ENCODE peak calls at places on chromosomes 12 and 14, in five cellular contexts. K is left lung; X is breast epithelium; P is mesenchymal stem cell; I is CD4-positive, alpha-beta memory T cell. J is an unnamed sample. For H3K4me1, the result is how much of the 10 kb centered on the place peaks cover.

GRCh38 chr14:105861985-105862465 is 335.6 kb downstream of the TMEM121 start:
- DNase-seq in P (no peak), X (no peak), K (peak), I (peak), J (no peak)

GRCh38 chr14:49581961-49582210 is 4.3 kb downstream of the RPS29 start:
- DNase-seq in X (no peak), I (no peak), K (no peak), P (no peak), J (no peak)

GRCh38 chr12:49362077-49362476 is 5.2 kb upstream of the SPATS2 start:
- DNase-seq in I (no peak), X (no peak), P (no peak), K (no peak), J (no peak)

GRCh38 chr14:50775357-50775756 is 55.6 kb downstream of the NIN start:
- DNase-seq in K (no peak), P (peak), X (no peak), I (no peak), J (peak)

GRCh38 chr14:52551205-52551604 is 1.1 kb downstream of the TXNDC16 start:
- DNase-seq in X (no peak), K (no peak), P (no peak), I (no peak), J (no peak)

GRCh38 chr12:105214670-105215375 is 21.2 kb downstream of the APPL2 start:
- DNase-seq in X (peak), P (peak), K (no peak), I (no peak), J (no peak)

GRCh38 chr12:87382959-87383591 is 646.1 kb downstream of the C12orf50 start:
- DNase-seq in X (no peak), K (no peak), P (no peak), I (no peak), J (no peak)

GRCh38 chr12:75571204-75571603 is 59.8 kb upstream of the KRR1 start:
- DNase-seq in K (no peak), I (no peak), X (no peak), P (no peak), J (no peak)

GRCh38 chr12:54622463-54623183 is 12.1 kb downstream of the LACRT start:
- DNase-seq in X (no peak), K (no peak), I (no peak), P (no peak), J (peak)

GRCh38 chr14:52314521-52315354 is 626 bp downstream of the PTGER2 start:
- DNase-seq in P (peak), X (no peak), I (peak), K (peak), J (peak)

GRCh38 chr14:92489394-92490238 is 24.0 kb upstream of the RIN3 start:
- DNase-seq in I (no peak), K (no peak), X (no peak), P (no peak), J (no peak)

GRCh38 chr12:68832504-68832867 is 24.5 kb downstream of the MDM2 start:
- DNase-seq in P (no peak), X (no peak), K (no peak), I (no peak), J (no peak)

GRCh38 chr14:89915114-89915878 is 39.2 kb downstream of the EFCAB11 start:
- DNase-seq in P (peak), K (no peak), I (peak), X (peak), J (peak)

GRCh38 chr12:74483057-74483456 is 54.6 kb upstream of the ATXN7L3B start:
- DNase-seq in X (no peak), K (no peak), I (no peak), P (no peak), J (no peak)

DNA sequence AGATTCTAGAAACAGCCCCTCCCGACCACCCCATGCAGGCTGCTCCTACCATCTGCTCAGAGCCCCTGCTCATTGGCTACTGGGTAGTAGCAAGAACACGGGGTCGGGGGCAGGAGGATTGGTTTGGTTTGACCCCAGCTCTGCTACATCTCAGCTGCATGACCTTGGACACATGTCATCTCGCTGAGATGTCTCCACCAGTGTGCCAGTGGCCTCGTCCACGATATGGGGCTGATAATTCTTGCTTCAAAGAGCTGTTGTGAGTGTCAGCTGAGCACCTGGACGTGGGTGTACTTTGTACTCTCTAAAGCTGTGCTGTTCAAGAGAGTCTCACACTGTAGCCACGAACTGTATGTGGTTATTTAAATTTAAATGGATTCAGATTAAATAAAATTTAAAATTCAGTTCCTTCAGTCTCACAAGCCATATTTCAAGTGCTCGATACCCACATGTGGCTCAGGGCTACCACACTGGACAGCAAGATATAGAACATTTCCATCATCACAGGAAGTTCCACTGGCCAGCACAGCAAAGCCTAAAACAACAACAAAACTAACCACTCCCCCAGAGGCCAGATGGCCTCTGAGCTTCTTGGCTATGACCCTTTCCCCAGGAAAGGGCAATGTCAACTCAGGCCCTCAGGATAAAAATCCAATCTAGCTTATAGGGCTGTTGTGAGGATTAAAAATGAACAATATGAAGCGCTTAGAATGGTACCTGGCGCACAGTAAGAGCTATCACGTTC is 18.6 kb downstream of the LTBP2 start:
- DNase-seq in K (peak), X (no peak), P (no peak), I (no peak), J (peak)
- H3K4me1 ChIP-seq in K (half or more), X (under half), P (under half), I (under half), J (under half)

DNA sequence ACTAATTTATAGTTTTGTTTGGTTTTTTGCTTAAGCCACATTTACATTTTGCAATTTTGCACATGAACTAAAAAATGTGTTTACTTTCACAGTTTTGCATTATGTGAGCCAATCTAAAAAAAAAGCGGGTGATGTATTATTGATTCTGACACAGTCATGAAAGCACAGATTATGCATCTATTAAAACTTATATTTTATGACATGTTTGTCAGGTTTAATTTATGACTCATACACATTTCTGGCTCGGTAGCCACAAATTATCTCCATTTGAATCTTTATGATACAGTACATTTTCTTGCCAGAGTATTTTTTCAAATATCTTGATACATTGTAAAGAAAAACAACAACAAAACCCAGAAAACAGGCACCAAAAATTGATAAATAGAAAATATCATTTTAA is 280.4 kb upstream of the GRIP1 start:
- DNase-seq in I (no peak), X (no peak), K (no peak), P (no peak), J (no peak)
- H3K4me1 ChIP-seq in I (under half), X (under half), K (under half), P (under half), J (under half)

DNA sequence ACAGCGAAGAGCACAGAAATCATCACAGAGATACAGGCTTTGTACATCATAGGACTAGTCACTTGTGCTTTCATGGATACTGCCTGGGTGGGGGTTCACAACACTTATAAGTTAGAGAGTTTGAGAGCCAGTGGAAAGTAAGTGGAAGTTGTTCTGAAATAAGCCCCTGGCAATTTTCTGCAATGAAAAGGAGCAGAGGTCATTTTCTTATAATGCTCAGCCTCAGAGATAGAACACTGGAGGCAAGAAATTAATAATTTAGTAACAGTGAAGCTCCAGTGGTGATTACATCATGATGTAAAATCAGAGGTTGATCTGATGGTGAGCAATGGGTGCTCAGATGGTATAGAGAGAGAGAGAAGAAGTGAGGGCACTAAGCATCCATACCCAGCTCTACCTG is 5.8 kb downstream of the KRT6A start:
- DNase-seq in K (no peak), P (no peak), I (no peak), X (no peak), J (no peak)
- H3K4me1 ChIP-seq in K (under half), P (under half), I (under half), X (under half), J (under half)

GRCh38 chr14:22844221-22845102 is 8.1 kb downstream of the MMP14 start:
- DNase-seq in P (no peak), I (no peak), K (no peak), X (no peak), J (no peak)
- H3K4me1 ChIP-seq in P (under half), I (under half), K (half or more), X (under half), J (under half)

GRCh38 chr14:75184447-75184846 is 8.0 kb upstream of the TMED10 start:
- DNase-seq in P (peak), I (no peak), K (no peak), X (no peak), J (no peak)

GRCh38 chr14:75184039-75184438 is 7.6 kb upstream of the TMED10 start:
- DNase-seq in X (no peak), P (no peak), I (no peak), K (peak), J (no peak)

GRCh38 chr14:75183225-75183624 is 6.8 kb upstream of the TMED10 start:
- DNase-seq in I (no peak), P (no peak), K (no peak), X (no peak), J (no peak)

GRCh38 chr14:75186953-75187352 is 10.5 kb upstream of the TMED10 start:
- DNase-seq in I (no peak), X (no peak), K (no peak), P (no peak), J (no peak)

GRCh38 chr14:75185251-75186040 is 9.0 kb upstream of the TMED10 start:
- DNase-seq in K (no peak), P (no peak), X (no peak), I (no peak), J (no peak)
- H3K4me1 ChIP-seq in K (half or more), P (under half), X (under half), I (under half), J (under half)

GRCh38 chr14:94650444-94650775 is 38.2 kb downstream of the SERPINA3 start:
- DNase-seq in K (no peak), X (no peak), I (no peak), P (no peak), J (peak)
- H3K4me1 ChIP-seq in K (under half), X (under half), I (under half), P (under half), J (under half)

J was measured in cardiac muscle cell.